ENCODE peak calls at places on chromosomes 3 and 15, in six cellular contexts. One of them, this sample, is unnamed.

GRCh38 chr15:47711654-47712053 is 5.7 kb upstream of the SEMA6D start:
- DNase-seq in ACHN: peak
- DNase-seq in activated naive CD4-positive, alpha-beta T cell treated with anti-CD3 and anti-CD28 coated beads for 36 hours: no peak
- DNase-seq in SJSA1: no peak
- DNase-seq in endodermal cell: no peak
- DNase-seq in T47D: no peak
- DNase-seq in this sample: no peak

GRCh38 chr3:134794950-134795775 is at the start of gene EPHB1:
- DNase-seq in ACHN: peak
- DNase-seq in activated naive CD4-positive, alpha-beta T cell treated with anti-CD3 and anti-CD28 coated beads for 36 hours: peak
- DNase-seq in SJSA1: peak
- DNase-seq in endodermal cell: peak
- DNase-seq in T47D: peak
- DNase-seq in this sample: peak

GRCh38 chr15:73996939-73997338 is 2.4 kb downstream of the PML start:
- DNase-seq in ACHN: peak
- DNase-seq in activated naive CD4-positive, alpha-beta T cell treated with anti-CD3 and anti-CD28 coated beads for 36 hours: peak
- DNase-seq in SJSA1: no peak
- DNase-seq in endodermal cell: no peak
- DNase-seq in T47D: no peak
- DNase-seq in this sample: peak

GRCh38 chr15:58453931-58454793 is 22.4 kb downstream of the LIPC start:
- DNase-seq in ACHN: no peak
- DNase-seq in activated naive CD4-positive, alpha-beta T cell treated with anti-CD3 and anti-CD28 coated beads for 36 hours: peak
- DNase-seq in SJSA1: no peak
- DNase-seq in endodermal cell: no peak
- DNase-seq in T47D: no peak
- DNase-seq in this sample: no peak

GRCh38 chr3:51675201-51675611 is 4.2 kb downstream of the TEX264 start:
- DNase-seq in ACHN: peak
- DNase-seq in activated naive CD4-positive, alpha-beta T cell treated with anti-CD3 and anti-CD28 coated beads for 36 hours: peak
- DNase-seq in SJSA1: no peak
- DNase-seq in endodermal cell: no peak
- DNase-seq in T47D: no peak
- DNase-seq in this sample: no peak

GRCh38 chr15:34708422-34708821 is 46.4 kb downstream of the GJD2 start:
- DNase-seq in ACHN: peak
- DNase-seq in activated naive CD4-positive, alpha-beta T cell treated with anti-CD3 and anti-CD28 coated beads for 36 hours: no peak
- DNase-seq in SJSA1: no peak
- DNase-seq in endodermal cell: no peak
- DNase-seq in T47D: peak
- DNase-seq in this sample: no peak

GRCh38 chr3:3615533-3615932 is 183.7 kb upstream of the LRRN1 start:
- DNase-seq in ACHN: no peak
- DNase-seq in activated naive CD4-positive, alpha-beta T cell treated with anti-CD3 and anti-CD28 coated beads for 36 hours: no peak
- DNase-seq in SJSA1: no peak
- DNase-seq in endodermal cell: no peak
- DNase-seq in T47D: no peak
- DNase-seq in this sample: no peak

GRCh38 chr3:17088017-17088416 is 203.3 kb downstream of the PLCL2 start:
- DNase-seq in ACHN: no peak
- DNase-seq in activated naive CD4-positive, alpha-beta T cell treated with anti-CD3 and anti-CD28 coated beads for 36 hours: no peak
- DNase-seq in SJSA1: no peak
- DNase-seq in endodermal cell: no peak
- DNase-seq in T47D: no peak
- DNase-seq in this sample: no peak

GRCh38 chr15:21261396-21261964 is 178.8 kb downstream of the POTEB3 start:
- DNase-seq in ACHN: no peak
- DNase-seq in activated naive CD4-positive, alpha-beta T cell treated with anti-CD3 and anti-CD28 coated beads for 36 hours: no peak
- DNase-seq in SJSA1: no peak
- DNase-seq in endodermal cell: peak
- DNase-seq in T47D: no peak
- DNase-seq in this sample: no peak

GRCh38 chr15:67064607-67065530 is 533 bp upstream of the SMAD3 start:
- DNase-seq in ACHN: peak
- DNase-seq in activated naive CD4-positive, alpha-beta T cell treated with anti-CD3 and anti-CD28 coated beads for 36 hours: no peak
- DNase-seq in SJSA1: no peak
- DNase-seq in endodermal cell: peak
- DNase-seq in T47D: no peak
- DNase-seq in this sample: peak

GRCh38 chr15:99239545-99240198 is 9.7 kb downstream of the TTC23 start:
- DNase-seq in ACHN: no peak
- DNase-seq in activated naive CD4-positive, alpha-beta T cell treated with anti-CD3 and anti-CD28 coated beads for 36 hours: peak
- DNase-seq in SJSA1: no peak
- DNase-seq in endodermal cell: no peak
- DNase-seq in T47D: no peak
- DNase-seq in this sample: no peak

GRCh38 chr3:98914210-98915080 is 12.9 kb upstream of the DCBLD2 start:
- DNase-seq in ACHN: no peak
- DNase-seq in activated naive CD4-positive, alpha-beta T cell treated with anti-CD3 and anti-CD28 coated beads for 36 hours: no peak
- DNase-seq in SJSA1: no peak
- DNase-seq in endodermal cell: no peak
- DNase-seq in T47D: no peak
- DNase-seq in this sample: no peak

GRCh38 chr3:24493951-24494615 is 567 bp downstream of the THRB start:
- DNase-seq in ACHN: peak
- DNase-seq in activated naive CD4-positive, alpha-beta T cell treated with anti-CD3 and anti-CD28 coated beads for 36 hours: no peak
- DNase-seq in SJSA1: peak
- DNase-seq in endodermal cell: peak
- DNase-seq in T47D: peak
- DNase-seq in this sample: no peak

GRCh38 chr3:171374260-171374659 is 85.9 kb downstream of the TNIK start:
- DNase-seq in ACHN: no peak
- DNase-seq in activated naive CD4-positive, alpha-beta T cell treated with anti-CD3 and anti-CD28 coated beads for 36 hours: no peak
- DNase-seq in SJSA1: no peak
- DNase-seq in endodermal cell: no peak
- DNase-seq in T47D: no peak
- DNase-seq in this sample: no peak

GRCh38 chr15:66623801-66624453 is 58.1 kb upstream of the LCTL start:
- DNase-seq in ACHN: no peak
- DNase-seq in activated naive CD4-positive, alpha-beta T cell treated with anti-CD3 and anti-CD28 coated beads for 36 hours: no peak
- DNase-seq in SJSA1: no peak
- DNase-seq in endodermal cell: no peak
- DNase-seq in T47D: no peak
- DNase-seq in this sample: no peak

GRCh38 chr3:16658004-16658932 is 53.0 kb upstream of the DAZL start:
- DNase-seq in ACHN: no peak
- DNase-seq in activated naive CD4-positive, alpha-beta T cell treated with anti-CD3 and anti-CD28 coated beads for 36 hours: no peak
- DNase-seq in SJSA1: no peak
- DNase-seq in endodermal cell: peak
- DNase-seq in T47D: no peak
- DNase-seq in this sample: no peak

GRCh38 chr15:48855501-48856440 is 22.2 kb upstream of the EID1 start:
- DNase-seq in ACHN: peak
- DNase-seq in activated naive CD4-positive, alpha-beta T cell treated with anti-CD3 and anti-CD28 coated beads for 36 hours: no peak
- DNase-seq in SJSA1: no peak
- DNase-seq in endodermal cell: peak
- DNase-seq in T47D: no peak
- DNase-seq in this sample: no peak

GRCh38 chr15:80179025-80179759 is 26.4 kb downstream of the FAH start:
- DNase-seq in ACHN: peak
- DNase-seq in activated naive CD4-positive, alpha-beta T cell treated with anti-CD3 and anti-CD28 coated beads for 36 hours: no peak
- DNase-seq in SJSA1: peak
- DNase-seq in endodermal cell: no peak
- DNase-seq in T47D: no peak
- DNase-seq in this sample: no peak

This sample was measured in naive thymus-derived CD8-positive, alpha-beta T cell.